ENCODE peak calls at places on chromosomes 12 and 14, in seven cellular contexts. I is GM12865; R is choroid plexus epithelial cell; A is GM13977; O is CD8-positive, alpha-beta T cell; X is fibroblast of lung; Y is Caco-2. J is an unnamed sample.

GRCh38 chr12:46209165-46209564 is 59.7 kb downstream of the SLC38A1 start:
- DNase-seq in I (no peak), R (peak), A (no peak), O (no peak), X (peak), Y (no peak), J (no peak)

GRCh38 chr12:91138337-91138905 is 27.1 kb upstream of the LUM start:
- DNase-seq in I (no peak), R (peak), A (no peak), O (no peak), X (no peak), Y (peak), J (no peak)

GRCh38 chr12:115794659-115795081 is 482.8 kb downstream of the MED13L start:
- DNase-seq in I (no peak), R (no peak), A (no peak), O (no peak), X (no peak), Y (peak), J (no peak)

GRCh38 chr14:101475468-101476257 is 85.6 kb upstream of the DIO3 start:
- DNase-seq in I (no peak), R (peak), A (no peak), O (no peak), X (peak), Y (no peak), J (no peak)

GRCh38 chr12:43805149-43805856 is 814 bp downstream of the TWF1 start:
- DNase-seq in I (peak), R (peak), A (peak), O (no peak), X (peak), Y (peak), J (no peak)

GRCh38 chr12:132003846-132004245 is 54.1 kb downstream of the EP400 start:
- DNase-seq in I (no peak), R (peak), A (no peak), O (no peak), X (peak), Y (no peak), J (no peak)

GRCh38 chr12:24840046-24840800 is 108.7 kb downstream of the BCAT1 start:
- DNase-seq in I (peak), R (peak), A (no peak), O (no peak), X (peak), Y (no peak), J (no peak)

GRCh38 chr12:13197526-13198141 is 1.1 kb downstream of the EMP1 start:
- DNase-seq in I (no peak), R (no peak), A (no peak), O (no peak), X (peak), Y (no peak), J (no peak)

GRCh38 chr12:44873898-44874297 is 2.2 kb downstream of the NELL2 start:
- DNase-seq in I (no peak), R (peak), A (peak), O (no peak), X (peak), Y (no peak), J (no peak)

DNA sequence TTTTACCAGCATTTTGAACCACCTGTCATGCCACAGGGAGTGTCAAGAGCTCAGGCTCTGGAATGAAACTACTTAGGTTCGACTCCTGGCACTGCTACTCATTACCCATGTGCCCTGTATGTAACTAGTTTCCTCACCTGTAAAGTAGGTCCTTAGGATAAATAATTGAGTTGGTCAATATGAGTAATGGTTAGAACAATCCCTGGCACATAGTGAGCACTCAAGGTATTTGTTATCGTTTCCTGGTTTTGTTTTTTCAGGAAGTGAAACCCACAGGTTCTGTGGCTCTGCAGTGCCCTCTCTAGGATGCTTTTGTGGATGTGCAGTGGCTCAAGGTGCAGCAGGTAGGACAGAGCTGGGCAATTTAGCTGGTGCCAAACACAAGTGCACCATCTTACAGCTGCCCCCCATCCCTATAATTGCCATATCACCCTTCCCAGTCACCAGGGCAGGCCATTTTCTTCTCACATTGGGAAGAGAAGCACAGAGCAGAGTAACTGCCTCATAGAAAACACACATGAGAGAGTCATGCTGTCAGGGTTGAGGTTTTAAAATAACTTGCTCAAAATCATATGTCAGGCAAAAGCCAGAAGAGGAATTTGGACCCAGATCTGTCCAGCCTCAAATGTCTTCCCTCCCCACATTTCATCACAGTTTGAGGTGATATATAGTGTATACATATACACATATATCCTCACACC is 297.5 kb downstream of the RPAP3 start:
- DNase-seq in I (peak), R (no peak), A (peak), O (no peak), X (no peak), Y (peak), J (no peak)
- TF ChIP-seq CTCF in I (peak), R (peak), A (peak), O (peak), X (no peak), Y (peak), J (no peak)

GRCh38 chr14:23162005-23162404 is 21.5 kb downstream of the SLC7A8 start:
- DNase-seq in I (no peak), R (no peak), A (no peak), O (no peak), X (no peak), Y (no peak), J (no peak)
- TF ChIP-seq CTCF in I (no peak), R (no peak), A (no peak), O (no peak), X (no peak), Y (no peak), J (no peak)

GRCh38 chr14:72747652-72748051 is 146.2 kb downstream of the DPF3 start:
- DNase-seq in I (no peak), R (no peak), A (no peak), O (no peak), X (no peak), Y (no peak), J (no peak)

GRCh38 chr14:72743626-72744025 is 150.3 kb downstream of the DPF3 start:
- DNase-seq in I (no peak), R (no peak), A (no peak), O (no peak), X (no peak), Y (no peak), J (no peak)

GRCh38 chr14:72744416-72745120 is 149.3 kb downstream of the DPF3 start:
- DNase-seq in I (no peak), R (no peak), A (no peak), O (no peak), X (no peak), Y (no peak), J (no peak)

GRCh38 chr14:72745546-72745945 is 148.4 kb downstream of the DPF3 start:
- DNase-seq in I (no peak), R (peak), A (no peak), O (no peak), X (peak), Y (no peak), J (no peak)

DNA sequence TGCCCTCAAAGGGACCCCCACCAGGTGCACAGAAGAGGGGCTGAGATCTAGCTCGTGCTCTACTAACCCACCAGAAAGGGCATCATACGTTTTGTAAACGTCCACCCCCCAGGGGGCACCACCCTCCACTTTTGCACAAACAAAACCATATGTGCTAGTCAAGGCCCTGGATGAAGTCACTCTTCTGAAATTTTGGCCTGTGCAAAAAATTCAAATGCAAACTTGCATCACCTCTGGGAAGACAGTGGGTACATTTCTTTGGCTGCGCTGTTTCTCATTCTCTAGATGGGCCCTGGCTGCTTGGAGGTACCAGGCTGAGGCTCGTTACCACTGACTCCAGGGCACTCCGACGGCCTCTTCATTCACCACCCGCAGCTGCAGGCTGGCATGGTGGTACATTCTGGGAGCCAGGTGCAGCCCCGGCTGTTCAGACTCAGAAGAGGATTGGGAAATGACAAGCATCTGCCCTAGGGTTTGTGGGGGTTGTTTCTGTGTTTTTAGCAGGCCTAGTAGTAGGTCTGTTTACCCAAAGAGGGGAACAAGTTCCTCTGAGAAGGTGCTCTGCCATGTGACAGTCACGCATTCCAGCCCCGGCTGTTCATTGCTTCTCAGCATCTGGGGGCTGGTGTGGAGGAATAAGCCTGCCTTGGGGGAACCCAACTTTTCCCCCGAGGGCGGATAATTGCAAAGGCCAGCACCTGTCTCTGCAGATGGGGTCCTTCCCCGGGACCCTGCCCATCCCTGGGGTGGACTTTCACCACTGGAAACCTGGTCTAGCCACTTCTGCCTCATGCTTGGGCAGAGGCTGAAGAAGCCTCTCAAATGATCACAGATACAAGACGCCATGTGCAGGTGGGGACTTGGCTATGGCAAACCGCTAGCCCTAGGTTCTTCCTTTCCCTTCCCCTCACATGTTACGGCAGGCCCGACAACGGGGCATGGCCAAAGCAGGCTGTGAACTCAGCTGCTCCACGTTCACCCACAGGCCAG is 147.6 kb downstream of the DPF3 start:
- DNase-seq in I (peak), R (peak), A (no peak), O (no peak), X (peak), Y (no peak), J (no peak)
- TF ChIP-seq CTCF in I (no peak), R (peak), A (no peak), O (no peak), X (peak), Y (no peak), J (no peak)

GRCh38 chr14:70873627-70874026 is 33.6 kb upstream of the PCNX1 start:
- DNase-seq in I (peak), R (no peak), A (no peak), O (no peak), X (no peak), Y (no peak), J (no peak)
- TF ChIP-seq CTCF in I (no peak), R (peak), A (no peak), O (no peak), X (no peak), Y (no peak), J (peak)